ENCODE peak calls at places on chromosome 17, in seven cellular contexts. One of them, this sample, is unnamed.

GRCh38 chr17:71482625-71483024 is 638.2 kb upstream of the SOX9 start:
- DNase-seq in activated CD4-positive, alpha-beta T cell treated with anti-CD3 and anti-CD28 coated beads, Interleukin-2, amount 50 U/mL, for 1 hour: no peak
- DNase-seq in omental fat pad: no peak
- DNase-seq in amygdala: no peak
- DNase-seq in activated CD4-positive, alpha-beta memory T cell treated with anti-CD3 and anti-CD28 coated beads for 36 hours: no peak
- DNase-seq in heart left ventricle: no peak
- DNase-seq in T follicular helper cell: no peak
- DNase-seq in this sample: no peak

GRCh38 chr17:37062036-37062435 is 113.3 kb downstream of the AATF start:
- DNase-seq in activated CD4-positive, alpha-beta memory T cell treated with anti-CD3 and anti-CD28 coated beads for 36 hours: no peak
- DNase-seq in activated CD4-positive, alpha-beta T cell treated with anti-CD3 and anti-CD28 coated beads, Interleukin-2, amount 50 U/mL, for 1 hour: no peak
- DNase-seq in heart left ventricle: no peak
- DNase-seq in T follicular helper cell: no peak
- DNase-seq in amygdala: no peak
- DNase-seq in omental fat pad: no peak
- DNase-seq in this sample: no peak

GRCh38 chr17:6254036-6254435 is 180.9 kb downstream of the AIPL1 start:
- DNase-seq in T follicular helper cell: no peak
- DNase-seq in amygdala: no peak
- DNase-seq in activated CD4-positive, alpha-beta T cell treated with anti-CD3 and anti-CD28 coated beads, Interleukin-2, amount 50 U/mL, for 1 hour: no peak
- DNase-seq in activated CD4-positive, alpha-beta memory T cell treated with anti-CD3 and anti-CD28 coated beads for 36 hours: no peak
- DNase-seq in omental fat pad: no peak
- DNase-seq in heart left ventricle: no peak
- DNase-seq in this sample: no peak

GRCh38 chr17:18851206-18851605 is 6.7 kb upstream of the PRPSAP2 start:
- DNase-seq in activated CD4-positive, alpha-beta T cell treated with anti-CD3 and anti-CD28 coated beads, Interleukin-2, amount 50 U/mL, for 1 hour: no peak
- DNase-seq in activated CD4-positive, alpha-beta memory T cell treated with anti-CD3 and anti-CD28 coated beads for 36 hours: no peak
- DNase-seq in T follicular helper cell: no peak
- DNase-seq in omental fat pad: no peak
- DNase-seq in heart left ventricle: no peak
- DNase-seq in amygdala: no peak
- DNase-seq in this sample: no peak

GRCh38 chr17:44844390-44844830 is 3.3 kb upstream of the HIGD1B start:
- DNase-seq in activated CD4-positive, alpha-beta T cell treated with anti-CD3 and anti-CD28 coated beads, Interleukin-2, amount 50 U/mL, for 1 hour: no peak
- DNase-seq in activated CD4-positive, alpha-beta memory T cell treated with anti-CD3 and anti-CD28 coated beads for 36 hours: no peak
- DNase-seq in amygdala: no peak
- DNase-seq in T follicular helper cell: no peak
- DNase-seq in omental fat pad: no peak
- DNase-seq in heart left ventricle: peak
- DNase-seq in this sample: no peak

GRCh38 chr17:3534881-3535252 is 22.7 kb downstream of the TRPV3 start:
- DNase-seq in amygdala: no peak
- DNase-seq in heart left ventricle: no peak
- DNase-seq in activated CD4-positive, alpha-beta T cell treated with anti-CD3 and anti-CD28 coated beads, Interleukin-2, amount 50 U/mL, for 1 hour: no peak
- DNase-seq in activated CD4-positive, alpha-beta memory T cell treated with anti-CD3 and anti-CD28 coated beads for 36 hours: peak
- DNase-seq in omental fat pad: no peak
- DNase-seq in T follicular helper cell: no peak
- DNase-seq in this sample: no peak

GRCh38 chr17:66557886-66558285 is 255.5 kb downstream of the PRKCA start:
- DNase-seq in amygdala: no peak
- DNase-seq in activated CD4-positive, alpha-beta T cell treated with anti-CD3 and anti-CD28 coated beads, Interleukin-2, amount 50 U/mL, for 1 hour: no peak
- DNase-seq in activated CD4-positive, alpha-beta memory T cell treated with anti-CD3 and anti-CD28 coated beads for 36 hours: no peak
- DNase-seq in omental fat pad: no peak
- DNase-seq in T follicular helper cell: no peak
- DNase-seq in heart left ventricle: no peak
- DNase-seq in this sample: no peak

GRCh38 chr17:15185625-15185991 is 79.5 kb downstream of the PMP22 start:
- DNase-seq in heart left ventricle: peak
- DNase-seq in omental fat pad: no peak
- DNase-seq in amygdala: no peak
- DNase-seq in activated CD4-positive, alpha-beta T cell treated with anti-CD3 and anti-CD28 coated beads, Interleukin-2, amount 50 U/mL, for 1 hour: no peak
- DNase-seq in activated CD4-positive, alpha-beta memory T cell treated with anti-CD3 and anti-CD28 coated beads for 36 hours: no peak
- DNase-seq in T follicular helper cell: no peak
- DNase-seq in this sample: no peak

GRCh38 chr17:63997341-63998048 is 656 bp upstream of the PRR29 start:
- DNase-seq in amygdala: no peak
- DNase-seq in omental fat pad: peak
- DNase-seq in heart left ventricle: peak
- DNase-seq in activated CD4-positive, alpha-beta T cell treated with anti-CD3 and anti-CD28 coated beads, Interleukin-2, amount 50 U/mL, for 1 hour: no peak
- DNase-seq in T follicular helper cell: no peak
- DNase-seq in activated CD4-positive, alpha-beta memory T cell treated with anti-CD3 and anti-CD28 coated beads for 36 hours: no peak
- DNase-seq in this sample: no peak

GRCh38 chr17:6498798-6499540 is 54.7 kb downstream of the PIMREG start:
- DNase-seq in activated CD4-positive, alpha-beta T cell treated with anti-CD3 and anti-CD28 coated beads, Interleukin-2, amount 50 U/mL, for 1 hour: no peak
- DNase-seq in heart left ventricle: no peak
- DNase-seq in activated CD4-positive, alpha-beta memory T cell treated with anti-CD3 and anti-CD28 coated beads for 36 hours: no peak
- DNase-seq in T follicular helper cell: no peak
- DNase-seq in amygdala: no peak
- DNase-seq in omental fat pad: no peak
- DNase-seq in this sample: no peak

GRCh38 chr17:19317359-19318095 is 45.0 kb downstream of the B9D1 start:
- DNase-seq in heart left ventricle: peak
- DNase-seq in omental fat pad: peak
- DNase-seq in amygdala: peak
- DNase-seq in T follicular helper cell: no peak
- DNase-seq in activated CD4-positive, alpha-beta T cell treated with anti-CD3 and anti-CD28 coated beads, Interleukin-2, amount 50 U/mL, for 1 hour: no peak
- DNase-seq in activated CD4-positive, alpha-beta memory T cell treated with anti-CD3 and anti-CD28 coated beads for 36 hours: no peak
- DNase-seq in this sample: peak

GRCh38 chr17:33515974-33516373 is 222.9 kb upstream of the ASIC2 start:
- DNase-seq in activated CD4-positive, alpha-beta T cell treated with anti-CD3 and anti-CD28 coated beads, Interleukin-2, amount 50 U/mL, for 1 hour: no peak
- DNase-seq in activated CD4-positive, alpha-beta memory T cell treated with anti-CD3 and anti-CD28 coated beads for 36 hours: no peak
- DNase-seq in T follicular helper cell: no peak
- DNase-seq in heart left ventricle: no peak
- DNase-seq in omental fat pad: no peak
- DNase-seq in amygdala: no peak
- DNase-seq in this sample: no peak

GRCh38 chr17:57629470-57629869 is 115.6 kb downstream of the CCDC182 start:
- DNase-seq in omental fat pad: no peak
- DNase-seq in activated CD4-positive, alpha-beta memory T cell treated with anti-CD3 and anti-CD28 coated beads for 36 hours: no peak
- DNase-seq in heart left ventricle: no peak
- DNase-seq in T follicular helper cell: no peak
- DNase-seq in amygdala: no peak
- DNase-seq in activated CD4-positive, alpha-beta T cell treated with anti-CD3 and anti-CD28 coated beads, Interleukin-2, amount 50 U/mL, for 1 hour: no peak
- DNase-seq in this sample: no peak

GRCh38 chr17:50464121-50464520 is 4.6 kb downstream of the CHAD start:
- DNase-seq in activated CD4-positive, alpha-beta T cell treated with anti-CD3 and anti-CD28 coated beads, Interleukin-2, amount 50 U/mL, for 1 hour: no peak
- DNase-seq in amygdala: no peak
- DNase-seq in activated CD4-positive, alpha-beta memory T cell treated with anti-CD3 and anti-CD28 coated beads for 36 hours: no peak
- DNase-seq in heart left ventricle: no peak
- DNase-seq in T follicular helper cell: no peak
- DNase-seq in omental fat pad: no peak
- DNase-seq in this sample: no peak

GRCh38 chr17:81523139-81524062 is 4.8 kb upstream of the FSCN2 start:
- DNase-seq in activated CD4-positive, alpha-beta T cell treated with anti-CD3 and anti-CD28 coated beads, Interleukin-2, amount 50 U/mL, for 1 hour: no peak
- DNase-seq in heart left ventricle: no peak
- DNase-seq in T follicular helper cell: no peak
- DNase-seq in amygdala: peak
- DNase-seq in omental fat pad: no peak
- DNase-seq in activated CD4-positive, alpha-beta memory T cell treated with anti-CD3 and anti-CD28 coated beads for 36 hours: no peak
- DNase-seq in this sample: peak

GRCh38 chr17:77875881-77876509 is 82.5 kb upstream of the TNRC6C start:
- DNase-seq in amygdala: no peak
- DNase-seq in activated CD4-positive, alpha-beta memory T cell treated with anti-CD3 and anti-CD28 coated beads for 36 hours: peak
- DNase-seq in omental fat pad: no peak
- DNase-seq in heart left ventricle: no peak
- DNase-seq in activated CD4-positive, alpha-beta T cell treated with anti-CD3 and anti-CD28 coated beads, Interleukin-2, amount 50 U/mL, for 1 hour: no peak
- DNase-seq in T follicular helper cell: no peak
- DNase-seq in this sample: no peak

GRCh38 chr17:81074440-81074839 is 39.5 kb downstream of the BAIAP2 start:
- DNase-seq in activated CD4-positive, alpha-beta T cell treated with anti-CD3 and anti-CD28 coated beads, Interleukin-2, amount 50 U/mL, for 1 hour: no peak
- DNase-seq in amygdala: no peak
- DNase-seq in T follicular helper cell: no peak
- DNase-seq in heart left ventricle: no peak
- DNase-seq in activated CD4-positive, alpha-beta memory T cell treated with anti-CD3 and anti-CD28 coated beads for 36 hours: no peak
- DNase-seq in omental fat pad: no peak
- DNase-seq in this sample: no peak

GRCh38 chr17:49180303-49180702 is 30.1 kb downstream of the GNGT2 start:
- DNase-seq in omental fat pad: peak
- DNase-seq in activated CD4-positive, alpha-beta T cell treated with anti-CD3 and anti-CD28 coated beads, Interleukin-2, amount 50 U/mL, for 1 hour: peak
- DNase-seq in heart left ventricle: peak
- DNase-seq in activated CD4-positive, alpha-beta memory T cell treated with anti-CD3 and anti-CD28 coated beads for 36 hours: peak
- DNase-seq in T follicular helper cell: peak
- DNase-seq in amygdala: no peak
- DNase-seq in this sample: no peak

GRCh38 chr17:18356624-18357023 is 6.7 kb downstream of the SHMT1 start:
- DNase-seq in amygdala: no peak
- DNase-seq in omental fat pad: no peak
- DNase-seq in heart left ventricle: peak
- DNase-seq in activated CD4-positive, alpha-beta T cell treated with anti-CD3 and anti-CD28 coated beads, Interleukin-2, amount 50 U/mL, for 1 hour: no peak
- DNase-seq in activated CD4-positive, alpha-beta memory T cell treated with anti-CD3 and anti-CD28 coated beads for 36 hours: no peak
- DNase-seq in T follicular helper cell: no peak
- DNase-seq in this sample: no peak

GRCh38 chr17:57868007-57868774 is 18.3 kb upstream of the MRPS23 start:
- DNase-seq in heart left ventricle: peak
- DNase-seq in T follicular helper cell: no peak
- DNase-seq in activated CD4-positive, alpha-beta memory T cell treated with anti-CD3 and anti-CD28 coated beads for 36 hours: peak
- DNase-seq in amygdala: no peak
- DNase-seq in omental fat pad: no peak
- DNase-seq in activated CD4-positive, alpha-beta T cell treated with anti-CD3 and anti-CD28 coated beads, Interleukin-2, amount 50 U/mL, for 1 hour: no peak
- DNase-seq in this sample: no peak

This sample was measured in progenitor cell of endocrine pancreas.